ENCODE peak calls at places on chromosomes 13 and 19, in four cellular contexts. A is astrocyte of the spinal cord, X is IMR-90, G is GM12864. L is an unnamed sample.
A peak's percentile ranks its signal among the peaks of the same experiment; 100 is the strongest.

GRCh38 chr13:110426745-110427144 is 119.7 kb downstream of the COL4A2 start:
- DNase-seq in X (no peak), A (no peak), G (no peak), L (no peak)

GRCh38 chr19:39237200-39238184 is 7.3 kb downstream of the IFNL3 start:
- DNase-seq in X (no peak), A (no peak), G (peak; percentile 45), L (no peak)

GRCh38 chr13:99987180-99988047 is 5.8 kb downstream of the ZIC2 start:
- DNase-seq in G (no peak), A (peak; percentile 42), X (no peak), L (no peak)

GRCh38 chr19:4474504-4475136 is 2.5 kb downstream of the HDGFL2 start:
- DNase-seq in A (peak; percentile 70), X (peak; percentile 68), G (no peak), L (peak; percentile 54)

GRCh38 chr19:12784871-12785430 is 6.3 kb upstream of the JUNB start:
- DNase-seq in G (no peak), A (peak; percentile 25), X (peak; percentile 26), L (peak; percentile 37)

GRCh38 chr19:41698746-41699230 is 9.6 kb upstream of the CEACAM5 start:
- DNase-seq in A (no peak), X (no peak), G (no peak), L (no peak)

GRCh38 chr19:47581605-47582319 is 8.8 kb upstream of the ZNF541 start:
- DNase-seq in G (no peak), X (no peak), A (no peak), L (no peak)

GRCh38 chr13:94703271-94703670 is 9.1 kb downstream of the SOX21 start:
- DNase-seq in G (no peak), X (no peak), A (no peak), L (no peak)

GRCh38 chr19:5718032-5718578 is 1.8 kb downstream of the LONP1 start:
- DNase-seq in A (peak; percentile 27), G (no peak), X (peak; percentile 72), L (peak; percentile 45)

GRCh38 chr19:41795031-41795461 is 1.3 kb upstream of the CEACAM3 start:
- DNase-seq in X (peak; percentile 16), A (peak; percentile 13), G (no peak), L (peak; percentile 40)

GRCh38 chr13:101204270-101205011 is 211.9 kb downstream of the NALCN start:
- DNase-seq in G (no peak), X (peak; percentile 33), A (peak; percentile 33), L (peak; percentile 12)

GRCh38 chr13:44112700-44113329 is 233.1 kb downstream of the LACC1 start:
- DNase-seq in A (no peak), X (no peak), G (no peak), L (no peak)

GRCh38 chr13:109329175-109329574 is 457.2 kb downstream of the IRS2 start:
- DNase-seq in X (no peak), G (no peak), A (no peak), L (no peak)

GRCh38 chr19:14563989-14564650 is 7.7 kb downstream of the NDUFB7 start:
- DNase-seq in G (no peak), X (no peak), A (peak; percentile 9), L (no peak)

GRCh38 chr13:59483441-59484116 is 680.1 kb downstream of the DIAPH3 start:
- DNase-seq in A (peak; percentile 29), X (peak; percentile 17), G (no peak), L (peak; percentile 12)

GRCh38 chr19:55962186-55962585 is 14.6 kb downstream of the NLRP8 start:
- DNase-seq in G (no peak), X (no peak), A (no peak), L (no peak)

GRCh38 chr19:2327773-2328400 is 499 bp downstream of the LSM7 start:
- DNase-seq in G (peak; percentile 91), A (peak; percentile 90), X (peak; percentile 81), L (peak; percentile 66)

GRCh38 chr13:69040898-69041297 is 1066.7 kb upstream of the ATXN8OS start:
- DNase-seq in A (no peak), X (no peak), G (no peak), L (no peak)

GRCh38 chr13:99228737-99229691 is 28.4 kb downstream of the UBAC2 start:
- DNase-seq in X (peak; percentile 87), G (peak; percentile 80), A (peak; percentile 90), L (peak; percentile 19)

GRCh38 chr13:33676700-33677048 is 141.3 kb upstream of the RFC3 start:
- DNase-seq in G (peak; percentile 49), X (peak; percentile 21), A (peak; percentile 29), L (peak; percentile 41)

GRCh38 chr13:109626386-109627171 is 159.8 kb downstream of the IRS2 start:
- DNase-seq in A (no peak), G (no peak), X (no peak), L (no peak)

GRCh38 chr13:89900104-89900760 is 1447.3 kb upstream of the MIR17HG start:
- DNase-seq in X (no peak), G (no peak), A (no peak), L (peak; percentile 0)

GRCh38 chr13:45540864-45541263 is 74.7 kb downstream of the ERICH6B start:
- DNase-seq in A (no peak), X (no peak), G (no peak), L (no peak)

GRCh38 chr19:1747285-1748114 is 5.8 kb upstream of the ONECUT3 start:
- DNase-seq in A (peak; percentile 88), G (no peak), X (peak; percentile 80), L (peak; percentile 89)

GRCh38 chr13:36261976-36262375 is 35.6 kb downstream of the CCDC169 start:
- DNase-seq in G (no peak), X (no peak), A (no peak), L (peak; percentile 32)

GRCh38 chr19:13476071-13476470 is 30.2 kb downstream of the CACNA1A start:
- DNase-seq in A (no peak), G (no peak), X (no peak), L (no peak)

GRCh38 chr13:109869312-109870237 is 83.2 kb upstream of the IRS2 start:
- DNase-seq in A (peak; percentile 50), G (no peak), X (peak; percentile 44), L (peak; percentile 64)

GRCh38 chr13:27293873-27294515 is 23.4 kb downstream of the RASL11A start:
- DNase-seq in X (no peak), G (no peak), A (no peak), L (no peak)

GRCh38 chr13:52786747-52787146 is 47.1 kb upstream of the CNMD start:
- DNase-seq in G (no peak), X (no peak), A (no peak), L (no peak)

GRCh38 chr19:39070888-39071287 is 13.3 kb upstream of the ACP7 start:
- DNase-seq in G (no peak), X (peak; percentile 32), A (peak; percentile 32), L (no peak)

GRCh38 chr19:17346109-17346671 is 8.8 kb downstream of the GTPBP3 start:
- DNase-seq in X (peak; percentile 42), A (peak; percentile 64), G (no peak), L (peak; percentile 64)

GRCh38 chr19:17347361-17347760 is 10.0 kb downstream of the GTPBP3 start:
- DNase-seq in X (peak; percentile 20), G (no peak), A (peak; percentile 27), L (peak; percentile 66)

GRCh38 chr19:17347877-17348276 is 10.5 kb downstream of the GTPBP3 start:
- DNase-seq in G (no peak), A (no peak), X (no peak), L (no peak)

GRCh38 chr19:17351815-17352435 is 14.6 kb downstream of the GTPBP3 start:
- DNase-seq in X (no peak), G (no peak), A (no peak), L (no peak)

DNA sequence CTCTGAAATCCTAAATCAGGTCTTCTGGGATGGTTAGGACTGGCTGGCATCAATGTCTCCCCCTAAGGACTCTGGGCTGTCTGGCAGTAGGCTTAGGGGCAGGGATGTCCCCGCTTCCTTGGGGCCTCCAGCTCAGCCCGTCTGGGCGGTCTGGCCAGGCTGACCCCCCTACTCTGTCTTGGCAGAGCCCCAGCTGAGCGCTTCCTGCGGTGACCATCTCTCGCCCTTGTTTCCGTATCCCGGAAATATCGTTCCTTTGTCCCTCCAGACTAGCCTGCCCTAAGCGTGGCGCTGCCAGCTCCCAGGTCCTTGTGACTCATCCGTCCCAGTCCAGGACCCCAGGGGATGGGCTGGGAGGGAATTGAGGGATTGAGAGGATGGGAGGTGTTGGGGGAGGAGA is 11.3 kb downstream of the GTPBP3 start:
- DNase-seq in X (peak; percentile 53), G (no peak), A (peak; percentile 78), L (peak; percentile 69)
- H3K4me3 ChIP-seq in X (peak overlapping the region; percentile 3), G (no peak overlapping the region), A (no peak overlapping the region), L (no peak overlapping the region)

GRCh38 chr19:10895920-10896319 is 24.6 kb downstream of the CARM1 start:
- DNase-seq in A (no peak), G (no peak), X (no peak), L (no peak)
- TF ChIP-seq CTCF in A (peak; percentile 13), G (no peak), X (no peak), L (peak; percentile 13)

GRCh38 chr19:45506246-45506990 is 861 bp upstream of the VASP start:
- DNase-seq in A (peak; percentile 93), G (peak; percentile 68), X (peak; percentile 88), L (peak; percentile 86)

GRCh38 chr19:45505996-45506245 is 1.4 kb upstream of the VASP start:
- DNase-seq in X (no peak), G (no peak), A (no peak), L (no peak)

GRCh38 chr19:45503909-45504308 is 3.4 kb upstream of the VASP start:
- DNase-seq in X (no peak), G (no peak), A (no peak), L (no peak)

GRCh38 chr19:45506991-45507863 is at the start of gene VASP:
- DNase-seq in A (peak; percentile 90), X (peak; percentile 77), G (peak; percentile 80), L (peak; percentile 81)

GRCh38 chr19:45505151-45505995 is 1.9 kb upstream of the VASP start:
- DNase-seq in G (no peak), A (peak; percentile 46), X (peak; percentile 58), L (peak; percentile 56)
- H3K4me3 ChIP-seq in G (no peak overlapping the region), A (no peak overlapping the region), X (no peak overlapping the region), L (no peak overlapping the region)

GRCh38 chr13:102484329-102484728 is 82.5 kb upstream of the FGF14 start:
- DNase-seq in X (peak; percentile 4), G (no peak), A (peak; percentile 12), L (peak; percentile 13)
- TF ChIP-seq CTCF in X (no peak), G (no peak), A (no peak), L (no peak)

GRCh38 chr19:33512021-33512420 is 9.6 kb downstream of the PEPD start:
- DNase-seq in X (no peak), A (no peak), G (no peak), L (no peak)
- H3K4me3 ChIP-seq in X (no peak overlapping the region), A (no peak overlapping the region), G (no peak overlapping the region), L (no peak overlapping the region)